ENCODE peak calls at places on chromosomes 4 and X, in eight cellular contexts. V, J, I, U, K, W, Z and A are unnamed samples. For H3K4me1, the result is how much of the 10 kb centered on the place peaks cover.

GRCh38 chr4:86791126-86791525 is 58.1 kb downstream of the SLC10A6 start:
- DNase-seq in J (peak), I (peak), W (no peak), Z (peak), V (no peak), U (no peak), K (peak), A (no peak)

GRCh38 chr4:6918345-6918744 is 8.7 kb downstream of the TBC1D14 start:
- DNase-seq in V (no peak), Z (no peak), I (no peak), K (peak), U (peak), J (no peak), W (no peak), A (no peak)

GRCh38 chr4:6245246-6246169 is 24.1 kb upstream of the WFS1 start:
- DNase-seq in V (no peak), W (no peak), U (no peak), J (no peak), K (no peak), I (no peak), Z (no peak), A (no peak)

GRCh38 chr4:7341486-7342222 is 93.1 kb downstream of the PSAPL1 start:
- DNase-seq in K (no peak), W (no peak), Z (no peak), J (no peak), I (no peak), U (no peak), V (no peak), A (peak)

GRCh38 chr4:55503164-55503563 is 43.5 kb downstream of the CLOCK start:
- DNase-seq in V (peak), U (peak), W (no peak), J (peak), I (no peak), Z (no peak), K (no peak), A (peak)

GRCh38 chr4:94436512-94436911 is 15.2 kb upstream of the PDLIM5 start:
- DNase-seq in J (no peak), Z (no peak), U (no peak), I (no peak), W (no peak), V (no peak), K (no peak), A (no peak)

GRCh38 chr4:145511913-145512522 is 30.4 kb downstream of the SMAD1 start:
- DNase-seq in U (peak), W (no peak), Z (no peak), J (peak), K (peak), I (peak), V (no peak), A (peak)

GRCh38 chr4:185272232-185272631 is 62.8 kb downstream of the SNX25 start:
- DNase-seq in W (no peak), J (no peak), V (no peak), I (no peak), U (no peak), Z (peak), K (no peak), A (no peak)

GRCh38 chrX:140510895-140511295 is 6.0 kb upstream of the SOX3 start:
- DNase-seq in J (no peak), K (no peak), V (no peak), Z (no peak), U (no peak), W (no peak), I (peak), A (no peak)

GRCh38 chr4:8276358-8277240 is 7.0 kb downstream of the HTRA3 start:
- DNase-seq in V (no peak), K (no peak), J (no peak), U (peak), W (no peak), Z (no peak), I (no peak), A (no peak)

GRCh38 chr4:182554736-182555135 is 311.5 kb downstream of the TENM3 start:
- DNase-seq in V (no peak), Z (no peak), W (no peak), I (no peak), J (no peak), K (no peak), U (no peak), A (peak)

GRCh38 chr4:25524616-25525146 is 131.0 kb upstream of the SLC34A2 start:
- DNase-seq in K (no peak), J (no peak), Z (no peak), W (no peak), V (no peak), U (no peak), I (no peak), A (no peak)

GRCh38 chr4:42268824-42269223 is 116.4 kb upstream of the BEND4 start:
- DNase-seq in I (no peak), W (no peak), J (no peak), U (no peak), Z (no peak), V (no peak), K (no peak), A (no peak)

GRCh38 chr4:40827774-40828173 is 78.0 kb downstream of the NSUN7 start:
- DNase-seq in J (no peak), W (no peak), U (no peak), K (no peak), Z (no peak), V (no peak), I (no peak), A (no peak)

GRCh38 chrX:23503835-23504539 is 163.3 kb upstream of the PRDX4 start:
- DNase-seq in J (peak), U (peak), Z (peak), K (no peak), V (no peak), I (peak), W (no peak), A (peak)

GRCh38 chrX:3262906-3263305 is 83.5 kb downstream of the MXRA5 start:
- DNase-seq in Z (peak), W (no peak), K (no peak), U (peak), J (peak), I (no peak), V (no peak), A (peak)

GRCh38 chr4:3339566-3339965 is 46.7 kb downstream of the RGS12 start:
- DNase-seq in I (no peak), J (no peak), W (no peak), U (no peak), K (no peak), Z (no peak), V (no peak), A (no peak)

DNA sequence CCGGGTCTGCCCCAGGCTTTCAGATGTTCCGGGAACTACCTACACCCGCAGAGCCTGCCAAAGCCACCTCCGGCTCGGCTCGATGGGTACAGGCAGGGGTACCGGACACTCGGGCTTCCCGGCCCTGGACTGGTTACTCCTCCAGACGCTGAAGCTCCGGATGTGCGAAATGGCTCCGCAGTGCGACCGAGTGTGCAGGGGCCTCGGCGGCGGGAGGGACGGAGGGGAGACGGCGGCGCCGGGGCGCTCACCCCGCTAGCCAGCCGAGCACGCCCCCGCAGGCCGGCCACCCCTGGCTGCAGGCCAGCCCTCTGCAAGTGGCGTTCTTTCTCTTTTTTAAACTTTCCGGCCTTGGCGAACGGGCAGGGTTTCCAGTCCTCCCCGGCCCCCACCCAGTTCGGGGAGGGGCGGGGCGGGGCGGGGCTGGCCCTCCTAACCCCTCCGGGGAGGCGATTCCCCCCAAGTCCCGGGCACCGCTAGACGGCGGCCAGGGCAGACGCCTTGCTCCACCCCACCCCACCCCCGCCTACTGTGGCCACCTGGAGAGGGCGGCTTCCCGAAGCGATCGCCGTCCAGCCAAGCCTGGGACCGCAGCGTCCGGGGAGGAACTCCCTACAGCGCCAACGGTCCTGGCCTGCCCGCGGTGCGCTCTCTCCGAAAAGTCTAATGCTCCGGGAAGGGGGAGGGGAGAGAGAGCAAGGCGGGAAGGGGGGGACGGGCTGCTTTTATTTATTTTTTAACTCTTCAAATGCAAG is 7.5 kb downstream of the BCOR start:
- DNase-seq in V (peak), W (no peak), U (peak), J (no peak), I (peak), Z (no peak), K (peak), A (no peak)
- H3K4me1 ChIP-seq in V (half or more), W (under half), U (under half), J (under half), I (under half), Z (half or more), K (half or more), A (under half)

GRCh38 chrX:46627700-46628405 is 54.3 kb downstream of the CHST7 start:
- DNase-seq in Z (no peak), K (no peak), W (no peak), I (no peak), J (no peak), U (peak), V (no peak), A (no peak)

GRCh38 chrX:46630141-46630540 is 56.6 kb downstream of the CHST7 start:
- DNase-seq in J (no peak), K (no peak), W (no peak), Z (no peak), I (no peak), U (no peak), V (no peak), A (peak)

GRCh38 chrX:46626566-46626965 is 53.0 kb downstream of the CHST7 start:
- DNase-seq in V (no peak), W (no peak), I (no peak), J (no peak), U (peak), Z (no peak), K (peak), A (no peak)

GRCh38 chrX:46627044-46627443 is 53.5 kb downstream of the CHST7 start:
- DNase-seq in U (peak), V (no peak), I (no peak), W (no peak), K (no peak), Z (no peak), J (no peak), A (no peak)

GRCh38 chrX:46628406-46629371 is 55.1 kb downstream of the CHST7 start:
- DNase-seq in J (no peak), W (no peak), Z (no peak), I (no peak), U (peak), V (no peak), K (peak), A (peak)
- H3K4me2 ChIP-seq in J (no peak), W (no peak), Z (no peak), I (no peak), U (no peak), V (no peak), K (no peak), A (no peak)

DNA sequence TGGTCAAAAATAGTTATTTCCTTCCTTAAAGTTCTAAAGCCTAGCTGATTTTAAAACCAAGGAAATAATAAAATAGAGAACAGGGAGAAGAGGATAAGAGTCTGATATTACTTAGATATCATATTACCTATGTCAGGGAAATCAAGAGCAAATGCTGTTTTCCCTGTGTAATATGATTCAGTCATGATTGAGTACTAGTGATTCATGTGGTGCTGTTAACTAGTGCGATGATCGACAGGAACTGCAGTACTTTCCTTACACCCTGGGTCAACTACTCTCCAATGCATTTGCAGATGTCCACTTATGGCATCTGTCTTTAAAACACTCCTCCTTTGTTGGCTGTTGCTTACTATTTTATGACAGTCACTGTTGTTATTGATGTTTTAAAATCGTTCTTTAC is 103.7 kb downstream of the CAMK2D start:
- DNase-seq in V (no peak), K (no peak), U (peak), J (no peak), Z (no peak), I (no peak), W (no peak), A (peak)
- H3K4me3 ChIP-seq in V (no peak), K (no peak), U (no peak), J (no peak), Z (no peak), I (no peak), W (no peak), A (no peak)

GRCh38 chrX:76253432-76253831 is 80.6 kb downstream of the PBDC1 start:
- DNase-seq in V (peak), K (peak), W (peak), U (peak), Z (peak), I (peak), J (peak), A (no peak)
- H3K4me1 ChIP-seq in V (under half), K (under half), W (under half), U (under half), Z (under half), I (under half), J (under half), A (under half)

GRCh38 chrX:95836517-95836916 is 848.1 kb upstream of the DIAPH2 start:
- DNase-seq in V (no peak), U (no peak), I (no peak), W (no peak), Z (no peak), K (no peak), J (no peak), A (no peak)

GRCh38 chrX:95841863-95842262 is 842.8 kb upstream of the DIAPH2 start:
- DNase-seq in I (no peak), K (no peak), J (no peak), V (no peak), U (no peak), Z (no peak), W (no peak), A (no peak)
- H3K4me2 ChIP-seq in I (no peak), K (no peak), J (no peak), V (no peak), U (no peak), Z (no peak), W (no peak), A (no peak)

DNA sequence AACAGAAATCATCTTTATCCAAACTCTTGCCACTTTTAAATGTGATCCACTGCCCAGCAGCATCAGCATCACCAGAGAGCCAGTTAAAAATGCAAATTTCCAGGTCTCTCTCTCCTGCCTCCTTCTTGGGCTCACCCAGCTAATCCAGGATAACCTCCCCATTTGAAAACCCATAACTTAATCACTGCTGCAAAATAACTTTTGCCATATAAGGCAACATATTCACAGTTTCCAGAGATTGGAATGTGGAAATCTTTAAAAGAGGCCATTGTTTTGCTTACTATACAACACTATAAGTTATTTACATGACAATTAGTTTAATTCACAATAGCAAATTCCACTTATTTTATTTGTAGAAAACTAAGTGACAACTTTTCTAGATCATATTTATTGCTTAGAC is 4.8 kb upstream of the EXOSC9 start:
- DNase-seq in Z (no peak), U (peak), I (no peak), V (no peak), W (no peak), J (no peak), K (no peak), A (no peak)
- H3K4me3 ChIP-seq in Z (no peak), U (no peak), I (no peak), V (no peak), W (no peak), J (no peak), K (no peak), A (no peak)

DNA sequence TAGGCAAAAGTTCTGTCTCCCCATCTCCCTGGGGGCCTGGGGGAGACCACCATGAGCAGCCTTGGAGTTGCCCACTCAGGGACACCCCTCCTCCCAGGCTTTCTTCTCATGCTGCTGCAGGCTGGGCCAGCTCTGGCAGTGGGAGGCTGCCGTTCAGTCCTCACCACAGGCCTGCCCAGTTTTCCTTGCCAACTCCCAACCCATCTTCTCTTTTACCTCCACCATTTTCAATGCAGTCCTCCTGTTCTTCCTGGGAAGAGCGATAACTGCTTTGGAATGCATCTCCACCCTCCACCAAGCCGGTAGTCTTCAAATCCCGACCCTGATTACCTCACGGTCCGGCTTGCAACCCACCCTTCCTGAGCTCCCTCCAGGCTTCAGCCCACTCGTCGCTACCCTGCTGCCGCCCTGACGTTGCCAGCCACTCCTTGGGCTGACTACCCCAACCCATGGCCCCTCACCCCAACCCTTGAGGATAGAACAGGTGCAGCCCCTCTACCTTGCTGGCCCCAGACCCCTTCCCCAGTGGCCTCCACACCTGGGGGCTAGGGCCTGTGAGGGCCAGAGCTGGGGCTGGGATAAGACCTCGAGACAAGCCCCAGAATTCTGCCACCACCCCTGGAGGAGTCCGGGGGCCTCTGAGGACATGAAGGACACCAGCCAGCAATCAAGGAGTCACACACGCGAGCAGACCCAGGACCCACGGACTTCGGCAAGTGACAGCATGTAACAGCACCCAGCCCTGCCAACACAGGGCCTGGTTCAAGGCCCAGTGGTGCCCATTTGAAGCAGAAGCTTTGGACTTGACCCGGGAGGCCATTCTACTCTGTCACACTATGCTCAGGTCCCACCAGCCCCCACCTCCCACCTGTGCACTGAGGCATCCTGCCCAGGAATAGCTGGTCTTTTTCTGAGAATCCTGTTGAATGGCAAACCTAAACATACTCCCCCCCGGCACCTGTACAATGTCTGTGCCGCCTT is 9.2 kb downstream of the WDR1 start:
- DNase-seq in Z (no peak), J (no peak), V (no peak), W (no peak), I (no peak), U (no peak), K (no peak), A (no peak)
- H3K4me1 ChIP-seq in Z (half or more), J (half or more), V (under half), W (under half), I (under half), U (half or more), K (under half), A (half or more)

DNA sequence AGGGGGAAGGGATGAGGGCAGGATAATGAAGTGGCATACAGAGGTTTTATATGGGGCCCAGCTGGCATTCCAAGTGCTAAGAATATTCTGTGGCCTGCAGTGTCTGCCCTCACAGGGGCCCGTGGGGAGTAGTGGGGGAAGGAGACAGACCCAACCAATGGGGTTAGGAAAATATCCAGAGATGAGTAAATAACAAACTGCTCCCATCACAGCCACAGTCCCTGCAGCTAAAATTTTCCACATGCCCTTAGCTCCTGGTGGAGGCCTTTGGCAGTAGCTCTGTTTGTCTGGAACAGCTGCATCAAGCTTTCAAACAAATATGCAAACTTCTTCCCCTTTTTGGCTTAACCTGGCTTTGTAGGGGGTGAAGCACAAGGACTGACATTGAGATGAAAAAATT is 3.1 kb downstream of the SRPX2 start:
- DNase-seq in W (no peak), V (no peak), I (no peak), Z (no peak), K (peak), J (no peak), U (peak), A (peak)
- H3K4me2 ChIP-seq in W (no peak), V (no peak), I (no peak), Z (peak), K (peak), J (peak), U (peak), A (peak)

GRCh38 chrX:153669174-153669890 is 4.3 kb downstream of the PNCK start:
- DNase-seq in Z (no peak), I (peak), J (no peak), U (no peak), K (peak), V (peak), W (no peak), A (no peak)

GRCh38 chrX:153668423-153669173 is 5.0 kb downstream of the PNCK start:
- DNase-seq in Z (no peak), W (no peak), J (no peak), I (no peak), V (no peak), K (no peak), U (no peak), A (no peak)

GRCh38 chrX:153665726-153666306 is 7.8 kb downstream of the PNCK start:
- DNase-seq in V (no peak), Z (no peak), I (no peak), K (no peak), J (no peak), U (no peak), W (no peak), A (no peak)

GRCh38 chrX:153667931-153668396 is 5.6 kb downstream of the PNCK start:
- DNase-seq in V (peak), J (peak), U (peak), K (peak), Z (peak), W (no peak), I (peak), A (peak)

DNA sequence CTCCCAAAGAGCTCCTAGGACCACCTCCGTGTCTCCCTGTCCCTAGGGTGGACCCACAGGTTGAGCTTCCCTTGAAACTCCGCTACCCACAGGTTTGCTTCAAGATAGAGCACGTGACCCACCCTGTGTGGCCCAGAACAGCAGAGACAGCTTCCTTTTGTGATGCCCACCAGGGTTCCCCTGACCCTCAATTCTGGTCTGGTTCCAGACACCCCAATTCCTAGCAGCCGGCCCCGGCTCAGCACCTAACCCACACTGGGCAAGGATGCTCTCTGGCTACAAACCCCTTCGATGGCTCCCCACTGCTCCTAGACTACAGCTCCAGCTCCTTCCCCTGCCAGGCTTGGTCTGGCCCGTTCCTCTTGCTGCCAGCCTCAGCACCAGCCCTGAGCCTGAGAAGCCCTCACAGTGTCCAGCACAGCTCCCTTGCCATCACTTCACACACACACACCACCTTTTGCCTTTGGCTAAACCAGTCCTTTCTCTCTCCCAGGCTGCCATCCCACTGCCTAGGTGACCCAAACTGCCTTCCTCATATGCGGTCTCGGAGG is 6.3 kb downstream of the PNCK start:
- DNase-seq in U (no peak), W (no peak), K (no peak), V (no peak), J (no peak), I (no peak), Z (no peak), A (no peak)
- H3K4me3 ChIP-seq in U (no peak), W (peak), K (no peak), V (no peak), J (peak), I (no peak), Z (peak), A (no peak)